ENCODE peak calls at places on chromosomes 11 and 22, in six cellular contexts. G is sigmoid colon; M is endothelial cell; N is type B pancreatic cell; Z is HCT116; S is CD8-positive, alpha-beta T cell. X is an unnamed sample.

GRCh38 chr11:47355283-47356128 is 3.0 kb upstream of the MYBPC3 start:
- DNase-seq in N (peak), M (peak), G (peak), S (no peak), Z (peak), X (peak)

GRCh38 chr22:42366815-42367581 is 65.2 kb downstream of the NFAM1 start:
- DNase-seq in G (peak), Z (no peak), S (no peak), N (no peak), M (no peak), X (no peak)

GRCh38 chr11:4083198-4083597 is 11.4 kb upstream of the RRM1 start:
- DNase-seq in M (no peak), G (no peak), Z (no peak), N (no peak), S (no peak), X (no peak)

GRCh38 chr11:82811369-82811768 is 77.7 kb upstream of the FAM181B start:
- DNase-seq in Z (no peak), M (no peak), G (no peak), N (no peak), S (no peak), X (peak)

GRCh38 chr11:27451528-27451927 is 21.1 kb downstream of the LGR4 start:
- DNase-seq in M (no peak), Z (no peak), S (no peak), G (no peak), N (no peak), X (no peak)

GRCh38 chr11:114350022-114350421 is 50.3 kb downstream of the C11orf71 start:
- DNase-seq in M (no peak), G (no peak), S (no peak), Z (no peak), N (no peak), X (no peak)

GRCh38 chr11:2140411-2141400 is 1.5 kb upstream of the IGF2 start:
- DNase-seq in N (no peak), G (no peak), M (no peak), S (no peak), Z (no peak), X (peak)

GRCh38 chr11:113867843-113868503 is 7.4 kb downstream of the USP28 start:
- DNase-seq in Z (no peak), G (no peak), M (no peak), N (no peak), S (no peak), X (no peak)

GRCh38 chr11:32821517-32821916 is 8.2 kb upstream of the PRRG4 start:
- DNase-seq in S (no peak), M (no peak), N (no peak), G (no peak), Z (no peak), X (no peak)

GRCh38 chr11:44622721-44623258 is 57.3 kb downstream of the CD82 start:
- DNase-seq in S (peak), G (peak), N (peak), Z (no peak), M (no peak), X (no peak)

GRCh38 chr22:42996646-42997365 is 18.1 kb downstream of the PACSIN2 start:
- DNase-seq in S (no peak), M (no peak), G (peak), N (no peak), Z (no peak), X (no peak)

GRCh38 chr22:26629988-26630761 is 8.4 kb downstream of the CRYBA4 start:
- DNase-seq in S (no peak), Z (no peak), G (no peak), N (no peak), M (no peak), X (no peak)

GRCh38 chr22:17919276-17920144 is 104.9 kb downstream of the MICAL3 start:
- DNase-seq in S (no peak), N (no peak), M (no peak), Z (no peak), G (peak), X (no peak)

GRCh38 chr11:70873736-70874412 is 378.5 kb downstream of the SHANK2 start:
- DNase-seq in G (no peak), Z (no peak), N (no peak), M (no peak), S (no peak), X (no peak)

GRCh38 chr11:34050967-34051348 is 573 bp upstream of the CAPRIN1 start:
- DNase-seq in S (no peak), G (no peak), M (no peak), N (no peak), Z (no peak), X (no peak)

GRCh38 chr11:69637601-69637955 is 3.4 kb upstream of the CCND1 start:
- DNase-seq in Z (no peak), G (peak), N (peak), S (no peak), M (no peak), X (no peak)

GRCh38 chr11:113376156-113376555 is 11.4 kb upstream of the ANKK1 start:
- DNase-seq in Z (no peak), M (no peak), N (no peak), S (no peak), G (no peak), X (no peak)

GRCh38 chr22:50697667-50698506 is 25.3 kb downstream of the SHANK3 start:
- DNase-seq in G (peak), Z (no peak), S (no peak), M (no peak), N (no peak), X (peak)

GRCh38 chr11:134731562-134731961 is 319.5 kb upstream of the B3GAT1 start:
- DNase-seq in S (no peak), M (no peak), G (no peak), Z (no peak), N (no peak), X (no peak)

GRCh38 chr22:33024626-33025025 is 33.6 kb downstream of the SYN3 start:
- DNase-seq in N (no peak), G (no peak), M (no peak), S (no peak), Z (no peak), X (no peak)

GRCh38 chr11:120336641-120337132 is 474 bp downstream of the ARHGEF12 start:
- DNase-seq in Z (no peak), N (peak), S (peak), G (peak), M (peak), X (no peak)

GRCh38 chr22:31870890-31871289 is 73.4 kb upstream of the YWHAH start:
- DNase-seq in S (no peak), Z (no peak), G (no peak), N (no peak), M (no peak), X (no peak)

GRCh38 chr11:46991391-46991790 is 54.8 kb downstream of the CSTPP1 start:
- DNase-seq in M (no peak), G (no peak), S (no peak), Z (no peak), N (no peak), X (no peak)

GRCh38 chr11:35318977-35319925 is 100.1 kb downstream of the SLC1A2 start:
- DNase-seq in Z (no peak), N (no peak), G (no peak), S (no peak), M (no peak), X (no peak)

GRCh38 chr11:2588809-2589537 is 110.8 kb downstream of the KCNQ1OT1 start:
- DNase-seq in Z (no peak), N (no peak), G (no peak), S (peak), M (peak), X (no peak)

GRCh38 chr11:124094731-124095130 is 20.5 kb upstream of the VWA5A start:
- DNase-seq in Z (no peak), S (no peak), G (no peak), M (no peak), N (no peak), X (no peak)
- TF ChIP-seq CTCF in Z (no peak), S (no peak), G (no peak), M (no peak), N (no peak), X (no peak)

GRCh38 chr11:128689946-128690745 is 3.7 kb upstream of the FLI1 start:
- DNase-seq in G (no peak), M (no peak), S (no peak), Z (no peak), N (no peak), X (peak)

GRCh38 chr11:128689586-128689945 is 4.3 kb upstream of the FLI1 start:
- DNase-seq in G (no peak), S (no peak), Z (no peak), N (no peak), M (no peak), X (peak)

GRCh38 chr11:128690746-128691091 is 3.2 kb upstream of the FLI1 start:
- DNase-seq in S (no peak), Z (no peak), N (no peak), M (no peak), G (no peak), X (no peak)

GRCh38 chr11:128692750-128693578 is 908 bp upstream of the FLI1 start:
- DNase-seq in Z (no peak), S (peak), M (no peak), G (no peak), N (no peak), X (peak)

DNA sequence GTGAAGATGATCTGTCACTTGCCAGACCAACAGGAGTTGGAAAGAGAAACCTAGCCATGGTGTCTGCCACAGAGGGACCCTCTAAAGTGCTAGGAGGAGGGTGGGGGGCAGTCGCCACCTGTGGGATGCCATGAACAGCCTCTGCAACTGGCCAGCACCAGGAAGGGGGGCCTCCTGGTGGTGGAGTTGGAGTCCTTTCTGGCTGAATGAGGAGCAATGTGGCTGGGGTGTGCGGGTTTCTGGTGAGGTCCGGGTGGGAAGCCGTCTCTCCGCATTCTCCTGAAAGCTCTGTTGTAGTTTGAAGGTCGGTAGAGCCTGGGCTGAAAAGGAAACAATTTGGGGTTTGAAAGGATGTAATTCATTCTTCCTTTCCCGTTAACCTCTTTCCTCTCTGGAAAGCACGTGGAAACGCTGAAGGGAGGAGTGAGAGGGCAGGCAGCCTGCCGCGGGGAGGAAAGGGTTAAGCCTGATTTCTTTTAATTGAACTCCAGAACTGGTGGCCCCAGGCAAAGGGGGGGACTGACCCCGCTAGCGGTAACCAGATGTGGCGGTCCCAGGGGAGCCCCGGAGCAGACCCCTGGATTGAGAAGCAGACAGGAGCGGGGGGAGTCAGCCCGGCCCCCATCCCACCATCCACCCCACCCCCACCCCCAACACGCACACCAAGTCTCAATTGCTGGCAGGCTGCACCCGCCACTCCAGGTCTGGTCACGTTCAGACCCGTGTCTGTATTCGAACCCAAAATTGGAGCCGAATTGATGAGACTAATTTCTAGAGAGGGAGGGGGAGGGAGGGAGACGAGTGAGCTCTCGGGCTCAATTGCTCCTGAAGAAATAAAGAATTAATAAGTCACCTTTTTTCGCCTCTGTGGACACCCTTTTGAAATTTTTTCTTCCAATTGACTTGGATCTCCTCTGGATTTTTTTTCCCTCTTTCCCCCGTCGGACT is 1.8 kb upstream of the FLI1 start:
- DNase-seq in S (no peak), G (no peak), N (peak), M (peak), Z (no peak), X (peak)
- TF ChIP-seq CTCF in S (no peak), G (no peak), N (peak), M (peak), Z (no peak), X (no peak)

DNA sequence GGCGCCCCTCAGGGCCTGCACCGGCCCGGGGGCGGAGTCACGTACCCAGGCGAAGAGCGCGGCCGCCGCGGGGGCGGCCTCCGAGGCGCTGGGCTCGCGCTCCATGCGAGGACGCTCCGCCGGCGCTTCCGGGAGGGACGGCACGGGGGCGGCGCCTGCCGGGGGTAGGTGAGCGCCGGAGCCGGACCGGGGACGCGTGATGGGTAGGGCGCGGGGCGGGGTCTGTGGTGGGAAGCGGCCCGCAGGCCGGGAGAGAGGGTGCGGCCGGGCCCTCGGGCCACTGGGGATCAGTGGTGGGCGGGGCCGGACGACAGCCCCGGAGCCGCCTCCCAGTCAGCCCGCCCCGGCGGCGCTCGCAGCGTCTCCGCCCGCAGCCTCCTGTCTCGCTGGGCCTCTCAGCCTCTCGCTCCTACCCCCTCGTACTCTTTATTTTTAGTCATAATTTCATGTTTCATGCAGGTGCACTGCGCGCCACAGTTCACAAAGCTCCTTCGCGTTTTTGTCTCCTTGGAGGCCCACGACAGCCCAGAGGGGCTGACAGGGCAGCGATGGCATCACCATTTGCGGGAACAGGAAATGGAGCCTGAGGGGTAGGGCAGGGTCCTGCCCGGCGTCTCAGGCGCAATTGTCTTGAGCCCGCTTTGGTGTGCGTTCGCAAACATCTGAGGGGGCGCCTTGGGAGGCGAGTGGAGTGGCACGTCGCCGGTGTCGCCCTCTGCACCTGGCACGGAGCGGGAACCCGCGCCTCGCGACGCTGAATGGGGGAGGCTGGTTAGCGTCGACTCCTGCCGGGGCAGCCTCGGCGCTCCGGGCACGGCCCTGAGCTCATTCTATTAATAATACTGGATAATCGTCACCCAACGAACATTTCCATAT is at the start of gene SERGEF:
- DNase-seq in N (peak), M (peak), Z (peak), S (peak), G (peak), X (peak)
- TF ChIP-seq CTCF in N (peak), M (no peak), Z (no peak), S (peak), G (no peak), X (no peak)

DNA sequence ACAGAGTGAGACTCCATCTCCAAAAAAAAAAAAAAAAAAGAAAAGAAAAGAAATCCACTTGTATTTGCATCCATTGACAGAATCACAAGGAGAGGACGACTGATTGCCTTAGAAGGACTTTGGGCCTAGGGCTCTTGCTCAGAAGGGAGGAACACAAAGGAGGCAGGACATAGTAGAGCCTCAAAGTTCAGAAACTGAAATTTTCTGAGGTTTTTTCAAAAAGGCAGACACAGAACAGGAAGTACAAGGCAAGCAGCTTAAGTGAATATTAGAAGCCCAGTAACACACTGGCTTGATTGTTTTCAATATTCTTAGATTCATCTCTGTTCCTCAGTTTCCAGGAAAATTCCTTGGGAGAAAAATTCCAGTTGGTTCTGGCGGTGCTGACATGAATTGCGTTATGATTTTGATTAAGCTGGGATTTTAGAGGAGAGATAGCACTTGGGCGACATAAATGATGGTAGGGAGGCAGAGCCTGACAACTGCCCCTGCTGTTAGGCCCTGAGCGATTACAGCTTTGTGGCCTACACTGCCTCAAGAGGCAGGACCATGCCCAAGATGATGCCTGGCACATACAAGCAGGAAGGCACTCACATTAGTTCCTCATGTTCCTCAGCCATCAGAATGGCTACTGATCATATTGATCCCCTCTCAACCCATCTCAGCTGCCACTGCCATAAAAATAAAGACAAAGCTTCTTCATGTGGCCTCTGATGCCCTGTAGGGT is 15.3 kb downstream of the CLPB start:
- DNase-seq in M (no peak), N (no peak), S (no peak), G (peak), Z (no peak), X (no peak)
- TF ChIP-seq CTCF in M (no peak), N (no peak), S (no peak), G (no peak), Z (peak), X (no peak)

GRCh38 chr11:87295237-87295636 is 257.5 kb downstream of the TMEM135 start:
- DNase-seq in M (no peak), Z (no peak), G (no peak), S (no peak), N (no peak), X (no peak)

GRCh38 chr11:87299041-87299481 is 261.3 kb downstream of the TMEM135 start:
- DNase-seq in S (no peak), M (no peak), G (no peak), N (no peak), Z (no peak), X (no peak)

GRCh38 chr11:87300640-87301381 is 263.1 kb downstream of the TMEM135 start:
- DNase-seq in S (no peak), Z (no peak), N (no peak), M (no peak), G (no peak), X (no peak)

GRCh38 chr11:87296627-87297026 is 258.9 kb downstream of the TMEM135 start:
- DNase-seq in Z (no peak), N (no peak), M (no peak), G (no peak), S (no peak), X (no peak)

GRCh38 chr11:87298155-87298554 is 260.4 kb downstream of the TMEM135 start:
- DNase-seq in Z (no peak), N (no peak), M (no peak), G (no peak), S (no peak), X (no peak)
- TF ChIP-seq CTCF in Z (no peak), N (no peak), M (no peak), G (no peak), S (no peak), X (no peak)

DNA sequence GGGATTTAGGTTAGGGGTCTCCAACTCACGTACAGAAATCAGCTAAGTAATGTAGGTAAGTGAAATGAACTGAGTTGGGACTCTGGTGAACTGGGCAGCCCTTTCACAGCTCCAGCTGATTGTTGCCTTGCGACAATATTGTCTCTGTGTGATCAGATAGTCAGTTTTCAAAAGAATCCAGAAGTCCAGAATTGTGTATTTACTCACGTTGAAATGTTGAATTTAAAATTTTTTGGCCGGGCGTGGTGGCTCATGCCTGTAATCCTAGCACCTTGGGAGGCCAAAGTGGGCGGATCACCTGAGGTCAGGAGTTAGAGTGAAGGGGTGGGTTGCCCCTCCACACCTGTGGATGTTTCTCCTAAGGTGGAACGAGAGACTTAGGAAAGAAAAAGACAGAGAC is 18.8 kb upstream of the WDR74 start:
- DNase-seq in M (no peak), Z (no peak), G (no peak), N (no peak), S (no peak), X (no peak)
- TF ChIP-seq CTCF in M (no peak), Z (no peak), G (no peak), N (no peak), S (no peak), X (no peak)

DNA sequence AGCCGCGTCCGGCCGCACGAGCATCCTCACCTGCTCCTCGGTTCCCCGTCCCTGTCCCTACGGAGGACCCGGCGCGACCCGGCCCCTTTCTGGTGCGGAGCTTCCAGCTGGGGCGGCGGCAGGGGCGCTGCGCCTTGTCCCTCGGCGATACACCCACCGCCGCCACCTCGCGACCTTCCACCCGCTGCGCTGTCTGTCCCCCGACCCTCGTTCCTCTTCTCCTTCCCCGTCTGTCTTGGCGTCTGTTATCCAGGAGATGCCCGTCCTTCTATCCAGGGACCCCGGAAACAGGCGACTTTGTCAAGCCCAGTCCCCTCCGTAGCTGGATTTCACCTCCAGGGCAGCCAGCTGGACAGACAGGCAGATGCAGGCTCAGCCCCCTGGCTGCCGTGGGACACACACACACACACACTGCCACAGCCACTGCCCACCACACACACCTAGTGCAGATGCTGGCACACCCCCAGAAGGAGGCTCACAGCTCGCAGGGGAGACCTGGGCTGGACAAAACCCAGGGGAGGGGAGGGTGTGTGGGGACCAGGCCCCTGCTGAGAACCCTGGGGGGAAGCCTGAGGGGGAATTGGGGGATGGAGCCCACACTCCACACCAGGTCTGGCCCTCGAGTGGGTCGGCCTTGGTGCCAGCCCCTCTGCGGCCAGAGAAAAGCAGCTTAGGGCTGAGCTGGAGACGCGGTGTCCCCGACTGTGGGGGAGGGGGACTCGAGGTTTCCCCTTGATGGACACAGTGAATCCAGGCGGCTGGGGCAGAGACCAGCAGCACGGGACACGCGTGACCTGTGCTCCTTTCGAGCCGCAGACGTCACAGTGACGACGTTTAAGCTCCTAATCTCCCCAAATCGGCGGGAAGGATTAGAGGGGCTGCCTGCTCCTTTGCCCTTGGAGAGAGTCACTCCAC is 781 bp downstream of the DRD4 start:
- DNase-seq in S (no peak), N (no peak), M (no peak), G (no peak), Z (no peak), X (no peak)
- TF ChIP-seq CTCF in S (no peak), N (no peak), M (no peak), G (no peak), Z (no peak), X (no peak)

X was measured in glutamatergic neuron.